ENCODE peak calls at places on chromosomes 3 and 15, in four cellular contexts. H is choroid plexus epithelial cell, F is NCI-H1930, B is renal cortical epithelial cell. L is an unnamed sample.

GRCh38 chr15:82043130-82043673 is 2.6 kb downstream of the MEX3B start:
- DNase-seq in B (no peak), F (no peak), H (no peak), L (no peak)

GRCh38 chr3:13144163-13145023 is 71.2 kb upstream of the IQSEC1 start:
- DNase-seq in F (no peak), B (no peak), H (no peak), L (no peak)

GRCh38 chr3:10964537-10965167 is 27.9 kb upstream of the SLC6A1 start:
- DNase-seq in F (no peak), B (peak), H (peak), L (no peak)

GRCh38 chr3:61527011-61527410 is 34.4 kb upstream of the PTPRG start:
- DNase-seq in B (no peak), F (no peak), H (no peak), L (no peak)

GRCh38 chr3:141825216-141826011 is 51.0 kb upstream of the ATP1B3 start:
- DNase-seq in H (no peak), B (peak), F (no peak), L (no peak)

GRCh38 chr3:50303038-50303815 is at the start of gene HYAL1:
- DNase-seq in F (no peak), H (no peak), B (peak), L (no peak)

GRCh38 chr3:70726096-70726745 is 413.8 kb upstream of the MDFIC2 start:
- DNase-seq in F (no peak), B (peak), H (no peak), L (no peak)

GRCh38 chr15:26892119-26892518 is 25.3 kb downstream of the GABRA5 start:
- DNase-seq in B (no peak), F (no peak), H (no peak), L (no peak)

GRCh38 chr3:53936347-53936746 is 44.7 kb upstream of the SELENOK start:
- DNase-seq in B (no peak), F (no peak), H (no peak), L (no peak)

GRCh38 chr3:178971614-178972013 is 100.0 kb downstream of the ZMAT3 start:
- DNase-seq in H (peak), B (peak), F (no peak), L (no peak)